ENCODE peak calls at places on chromosomes 2 and 18, in six cellular contexts. T, X, D, P, V and G are unnamed samples.
A peak's percentile ranks its signal among the peaks of the same experiment; 100 is the strongest.

GRCh38 chr2:193679850-193680249 is 1485.1 kb upstream of the TMEFF2 start:
- DNase-seq in T (no peak), X (no peak), D (no peak), P (peak; percentile 24), V (no peak), G (no peak)

GRCh38 chr18:36849288-36850011 is 20.5 kb downstream of the KIAA1328 start:
- DNase-seq in T (no peak), X (no peak), D (no peak), P (peak; percentile 89), V (no peak), G (no peak)

GRCh38 chr2:55137024-55137958 is 87.0 kb upstream of the RTN4 start:
- DNase-seq in T (no peak), X (no peak), D (no peak), P (no peak), V (no peak), G (no peak)

GRCh38 chr2:160432633-160433032 is 61.0 kb downstream of the RBMS1 start:
- DNase-seq in T (peak; percentile 35), X (no peak), D (no peak), P (no peak), V (no peak), G (no peak)

GRCh38 chr2:73268831-73269685 is 15.2 kb downstream of the FBXO41 start:
- DNase-seq in T (peak; percentile 82), X (peak; percentile 80), D (no peak), P (peak; percentile 13), V (no peak), G (peak; percentile 42)

GRCh38 chr2:172334988-172335387 is 92.4 kb upstream of the ITGA6 start:
- DNase-seq in T (no peak), X (no peak), D (no peak), P (no peak), V (no peak), G (no peak)

GRCh38 chr2:102396012-102396411 is 26.9 kb upstream of the IL18RAP start:
- DNase-seq in T (no peak), X (no peak), D (no peak), P (no peak), V (no peak), G (no peak)

GRCh38 chr2:75654012-75654411 is 7.4 kb downstream of the MRPL19 start:
- DNase-seq in T (no peak), X (no peak), D (no peak), P (no peak), V (no peak), G (no peak)

GRCh38 chr2:176709991-176710390 is 440.7 kb downstream of the MTX2 start:
- DNase-seq in T (no peak), X (no peak), D (no peak), P (no peak), V (no peak), G (no peak)

GRCh38 chr2:19753818-19754217 is 148.0 kb downstream of the TTC32 start:
- DNase-seq in T (no peak), X (no peak), D (no peak), P (no peak), V (no peak), G (no peak)

GRCh38 chr18:78830161-78830560 is 149.5 kb upstream of the SALL3 start:
- DNase-seq in T (no peak), X (no peak), D (no peak), P (no peak), V (no peak), G (no peak)

GRCh38 chr2:237341872-237342271 is 72.1 kb downstream of the COL6A3 start:
- DNase-seq in T (no peak), X (no peak), D (no peak), P (peak; percentile 87), V (no peak), G (no peak)

GRCh38 chr2:144086965-144087364 is 433.0 kb downstream of the ZEB2 start:
- DNase-seq in T (no peak), X (no peak), D (no peak), P (peak; percentile 46), V (no peak), G (no peak)

GRCh38 chr2:74072542-74072941 is 75.2 kb downstream of the BOLA3 start:
- DNase-seq in T (no peak), X (no peak), D (no peak), P (no peak), V (no peak), G (no peak)

GRCh38 chr2:70921839-70922590 is 13.7 kb upstream of the ATP6V1B1 start:
- DNase-seq in T (no peak), X (no peak), D (no peak), P (peak; percentile 43), V (no peak), G (no peak)

GRCh38 chr18:76932026-76932819 is 109.9 kb downstream of the ZNF236 start:
- DNase-seq in T (no peak), X (no peak), D (no peak), P (peak; percentile 75), V (no peak), G (no peak)

GRCh38 chr2:170332676-170333402 is 154.9 kb downstream of the MYO3B start:
- DNase-seq in T (no peak), X (no peak), D (no peak), P (no peak), V (no peak), G (no peak)

GRCh38 chr2:177784449-177784845 is 288.1 kb downstream of the PDE11A start:
- DNase-seq in T (no peak), X (no peak), D (no peak), P (peak; percentile 90), V (no peak), G (no peak)

GRCh38 chr2:9990735-9991134 is 39.2 kb downstream of the GRHL1 start:
- DNase-seq in T (no peak), X (no peak), D (no peak), P (no peak), V (no peak), G (no peak)

GRCh38 chr2:226873051-226873620 is 37.3 kb downstream of the RHBDD1 start:
- DNase-seq in T (no peak), X (no peak), D (no peak), P (peak; percentile 37), V (no peak), G (no peak)

GRCh38 chr2:31475692-31476091 is 61.1 kb upstream of the XDH start:
- DNase-seq in T (no peak), X (no peak), D (no peak), P (peak; percentile 5), V (no peak), G (no peak)

DNA sequence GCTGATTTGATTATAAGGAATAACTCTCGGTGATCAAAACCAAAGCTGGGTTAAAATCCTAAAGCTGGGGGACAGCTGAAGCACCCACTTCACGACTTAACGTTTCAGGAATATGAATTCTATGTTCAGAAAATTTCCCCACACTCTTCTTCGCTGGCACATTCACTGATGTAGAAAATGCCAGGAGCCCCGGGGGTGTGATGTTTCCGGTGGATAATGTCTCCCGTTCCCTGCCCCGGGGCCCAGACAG is 191.4 kb upstream of the TCF4 start:
- DNase-seq in T (no peak), X (no peak), D (no peak), P (no peak), V (no peak), G (no peak)
- H3K4me3 ChIP-seq in T (no peak overlapping the region), X (no peak overlapping the region), D (peak overlapping the region; percentile 71), P (peak overlapping the region; percentile 65), V (peak overlapping the region; percentile 48), G (no peak overlapping the region)

GRCh38 chr2:215270118-215270451 is 41.8 kb upstream of the ATIC start:
- DNase-seq in T (no peak), X (no peak), D (no peak), P (no peak), V (no peak), G (no peak)

GRCh38 chr2:215274829-215275228 is 37.0 kb upstream of the ATIC start:
- DNase-seq in T (no peak), X (no peak), D (no peak), P (no peak), V (no peak), G (no peak)

GRCh38 chr2:215275819-215276218 is 36.0 kb upstream of the ATIC start:
- DNase-seq in T (no peak), X (no peak), D (no peak), P (no peak), V (no peak), G (no peak)

GRCh38 chr2:215271466-215271865 is 40.4 kb upstream of the ATIC start:
- DNase-seq in T (no peak), X (no peak), D (no peak), P (no peak), V (no peak), G (no peak)

DNA sequence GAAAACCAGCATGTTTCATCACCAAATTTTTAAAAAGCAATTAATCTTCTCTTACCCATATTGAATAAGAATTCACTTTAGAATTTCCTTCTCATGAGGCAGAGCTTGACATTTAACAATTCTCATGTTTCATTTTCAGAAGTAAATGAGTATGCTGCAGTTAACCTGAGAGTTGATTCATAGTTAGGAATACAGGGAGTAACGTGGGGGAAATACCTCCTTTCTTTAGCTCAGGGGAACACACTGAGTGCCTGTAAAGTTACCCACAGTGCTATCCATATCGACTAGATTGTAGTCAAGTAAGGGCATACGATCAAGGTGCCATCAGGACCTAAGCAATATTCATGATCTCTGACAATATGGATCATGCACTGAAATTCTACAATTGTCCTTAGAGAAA is 38.9 kb upstream of the ATIC start:
- DNase-seq in T (no peak), X (no peak), D (no peak), P (no peak), V (no peak), G (no peak)
- H3K4me3 ChIP-seq in T (no peak overlapping the region), X (no peak overlapping the region), D (no peak overlapping the region), P (no peak overlapping the region), V (no peak overlapping the region), G (no peak overlapping the region)

GRCh38 chr2:149544692-149545091 is 42.9 kb downstream of the MMADHC start:
- DNase-seq in T (no peak), X (peak; percentile 8), D (no peak), P (no peak), V (no peak), G (no peak)
- H3K4me3 ChIP-seq in T (no peak overlapping the region), X (no peak overlapping the region), D (peak overlapping the region; percentile 31), P (no peak overlapping the region), V (no peak overlapping the region), G (no peak overlapping the region)

GRCh38 chr2:130339885-130340745 is 2.6 kb upstream of the IMP4 start:
- DNase-seq in T (no peak), X (no peak), D (no peak), P (no peak), V (no peak), G (no peak)

GRCh38 chr2:130336877-130337734 is 5.6 kb upstream of the IMP4 start:
- DNase-seq in T (peak; percentile 90), X (peak; percentile 50), D (no peak), P (peak; percentile 88), V (peak; percentile 80), G (peak; percentile 21)

GRCh38 chr2:130336150-130336876 is 6.4 kb upstream of the IMP4 start:
- DNase-seq in T (peak; percentile 19), X (no peak), D (no peak), P (no peak), V (no peak), G (no peak)

GRCh38 chr2:130338793-130339345 is 3.8 kb upstream of the IMP4 start:
- DNase-seq in T (no peak), X (no peak), D (no peak), P (no peak), V (no peak), G (no peak)

DNA sequence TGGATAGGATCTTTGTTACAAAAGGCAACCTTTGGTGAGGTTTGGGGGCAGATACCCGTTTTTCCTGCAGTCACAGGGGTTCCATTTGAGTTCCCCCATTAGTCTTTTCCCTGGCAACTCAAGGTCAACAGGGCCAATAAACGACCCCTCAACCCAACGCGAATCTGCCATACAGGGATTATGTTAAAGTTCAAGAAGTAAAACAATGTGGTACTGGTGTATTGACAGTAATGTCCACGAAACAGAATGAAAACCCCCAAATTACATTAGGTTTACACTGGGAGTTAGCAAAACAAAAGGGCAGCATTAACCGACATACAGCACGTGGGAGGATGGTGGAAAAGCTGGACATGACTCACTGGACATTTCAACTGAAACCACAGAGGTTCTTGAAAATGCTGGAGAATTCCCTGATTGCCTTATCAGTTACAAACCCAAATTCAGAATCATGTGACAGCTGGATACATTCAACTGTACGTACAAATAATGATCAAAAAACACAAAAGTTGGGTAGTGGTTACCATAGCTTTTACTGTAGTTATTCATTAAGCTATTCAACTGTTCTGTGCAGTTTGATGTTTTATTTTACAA is 4.9 kb upstream of the IMP4 start:
- DNase-seq in T (no peak), X (no peak), D (no peak), P (peak; percentile 84), V (no peak), G (no peak)
- H3K4me3 ChIP-seq in T (peak overlapping the region; percentile 46), X (no peak overlapping the region), D (peak overlapping the region; percentile 22), P (peak overlapping the region; percentile 53), V (no peak overlapping the region), G (no peak overlapping the region)